ENCODE peak calls at places on chromosomes 7 and 10, in seven cellular contexts. J is spleen, E is fibroblast of lung, Q is tibial nerve, H is body of pancreas, F is IMR-90, A is PC-9. C is an unnamed sample. For H3K4me1, the result is how much of the 10 kb centered on the place peaks cover.

GRCh38 chr10:52455095-52455494 is 141.0 kb downstream of the DKK1 start:
- DNase-seq in J (no peak), E (peak), Q (no peak), H (no peak), F (peak), A (no peak), C (no peak)

GRCh38 chr7:150978136-150978789 is at the start of gene KCNH2:
- DNase-seq in J (no peak), E (no peak), Q (no peak), H (no peak), F (no peak), A (no peak), C (no peak)

GRCh38 chr7:85573849-85574248 is 387.0 kb upstream of the SEMA3D start:
- DNase-seq in J (no peak), E (no peak), Q (no peak), H (no peak), F (no peak), A (no peak), C (no peak)

GRCh38 chr10:88118769-88119559 is 255.5 kb downstream of the PTEN start:
- DNase-seq in J (no peak), E (no peak), Q (no peak), H (no peak), F (no peak), A (no peak), C (no peak)

GRCh38 chr7:34675749-34676374 is 17.8 kb downstream of the NPSR1 start:
- DNase-seq in J (no peak), E (peak), Q (no peak), H (peak), F (no peak), A (no peak), C (no peak)

GRCh38 chr10:103069453-103070331 is 123.4 kb downstream of the NT5C2 start:
- DNase-seq in J (peak), E (peak), Q (peak), H (peak), F (peak), A (peak), C (peak)

GRCh38 chr10:128839701-128840100 is 627.3 kb upstream of the MGMT start:
- DNase-seq in J (no peak), E (no peak), Q (no peak), H (no peak), F (no peak), A (no peak), C (no peak)

GRCh38 chr10:132468201-132468600 is 69.4 kb upstream of the INPP5A start:
- DNase-seq in J (no peak), E (no peak), Q (no peak), H (no peak), F (no peak), A (no peak), C (no peak)

GRCh38 chr7:106026101-106026500 is 63.0 kb downstream of the CDHR3 start:
- DNase-seq in J (no peak), E (no peak), Q (no peak), H (no peak), F (no peak), A (no peak), C (no peak)

GRCh38 chr10:77629775-77630565 is 7.6 kb downstream of the KCNMA1 start:
- DNase-seq in J (no peak), E (no peak), Q (no peak), H (no peak), F (peak), A (no peak), C (no peak)

GRCh38 chr7:7090460-7090859 is 91.9 kb upstream of the C1GALT1 start:
- DNase-seq in J (no peak), E (no peak), Q (no peak), H (no peak), F (no peak), A (no peak), C (no peak)

GRCh38 chr7:15854841-15855576 is 168.5 kb upstream of the MEOX2 start:
- DNase-seq in J (no peak), E (peak), Q (no peak), H (no peak), F (no peak), A (peak), C (no peak)

GRCh38 chr7:1697499-1698125 is 27.5 kb downstream of the ELFN1 start:
- DNase-seq in J (peak), E (no peak), Q (peak), H (no peak), F (no peak), A (no peak), C (peak)

GRCh38 chr7:135723411-135723810 is 4.6 kb downstream of the SLC13A4 start:
- DNase-seq in J (no peak), E (no peak), Q (no peak), H (no peak), F (no peak), A (no peak), C (peak)

GRCh38 chr7:35680403-35681013 is 14.4 kb downstream of the HERPUD2 start:
- DNase-seq in J (no peak), E (peak), Q (no peak), H (no peak), F (no peak), A (no peak), C (no peak)

GRCh38 chr10:101065479-101066145 is 3.8 kb downstream of the KAZALD1 start:
- DNase-seq in J (no peak), E (no peak), Q (no peak), H (no peak), F (peak), A (no peak), C (no peak)

GRCh38 chr10:112615269-112615668 is 168.3 kb downstream of the VTI1A start:
- DNase-seq in J (no peak), E (no peak), Q (no peak), H (no peak), F (no peak), A (no peak), C (no peak)

GRCh38 chr7:50449881-50450690 is at the start of gene FIGNL1:
- DNase-seq in J (peak), E (peak), Q (peak), H (peak), F (peak), A (peak), C (peak)

GRCh38 chr7:7642081-7642480 is 1.5 kb downstream of the UMAD1 start:
- DNase-seq in J (no peak), E (no peak), Q (no peak), H (peak), F (no peak), A (no peak), C (no peak)

GRCh38 chr7:140310337-140311002 is 87.9 kb downstream of the SLC37A3 start:
- DNase-seq in J (no peak), E (no peak), Q (no peak), H (no peak), F (no peak), A (peak), C (no peak)

GRCh38 chr10:78623577-78624215 is 445.1 kb upstream of the ZMIZ1 start:
- DNase-seq in J (no peak), E (peak), Q (no peak), H (peak), F (peak), A (peak), C (no peak)

GRCh38 chr10:1413823-1414222 is 323.5 kb downstream of the ADARB2 start:
- DNase-seq in J (no peak), E (no peak), Q (no peak), H (no peak), F (no peak), A (no peak), C (no peak)

GRCh38 chr10:121956111-121957061 is 18.6 kb downstream of the NSMCE4A start:
- DNase-seq in J (no peak), E (peak), Q (no peak), H (no peak), F (peak), A (no peak), C (no peak)

GRCh38 chr7:26001662-26002244 is 150.2 kb upstream of the NFE2L3 start:
- DNase-seq in J (no peak), E (no peak), Q (no peak), H (peak), F (no peak), A (no peak), C (no peak)

GRCh38 chr7:14420768-14421167 is 431.3 kb upstream of the ETV1 start:
- DNase-seq in J (no peak), E (no peak), Q (no peak), H (peak), F (no peak), A (peak), C (no peak)

GRCh38 chr7:14425559-14425958 is 436.1 kb upstream of the ETV1 start:
- DNase-seq in J (no peak), E (no peak), Q (no peak), H (no peak), F (no peak), A (no peak), C (no peak)

GRCh38 chr7:14419554-14419953 is 430.1 kb upstream of the ETV1 start:
- DNase-seq in J (no peak), E (no peak), Q (no peak), H (no peak), F (no peak), A (no peak), C (no peak)

GRCh38 chr7:14424675-14425074 is 435.2 kb upstream of the ETV1 start:
- DNase-seq in J (no peak), E (no peak), Q (no peak), H (no peak), F (no peak), A (no peak), C (no peak)
- TF ChIP-seq CTCF in J (no peak), E (no peak), Q (no peak), H (no peak), F (no peak), A (no peak), C (no peak)

GRCh38 chr7:77697535-77697831 is 1.2 kb downstream of the RSBN1L start:
- DNase-seq in J (peak), E (no peak), Q (peak), H (peak), F (no peak), A (peak), C (no peak)
- H3K4me1 ChIP-seq in J (half or more), E (under half), Q (under half), H (half or more), F (under half), A (under half), C (under half)

DNA sequence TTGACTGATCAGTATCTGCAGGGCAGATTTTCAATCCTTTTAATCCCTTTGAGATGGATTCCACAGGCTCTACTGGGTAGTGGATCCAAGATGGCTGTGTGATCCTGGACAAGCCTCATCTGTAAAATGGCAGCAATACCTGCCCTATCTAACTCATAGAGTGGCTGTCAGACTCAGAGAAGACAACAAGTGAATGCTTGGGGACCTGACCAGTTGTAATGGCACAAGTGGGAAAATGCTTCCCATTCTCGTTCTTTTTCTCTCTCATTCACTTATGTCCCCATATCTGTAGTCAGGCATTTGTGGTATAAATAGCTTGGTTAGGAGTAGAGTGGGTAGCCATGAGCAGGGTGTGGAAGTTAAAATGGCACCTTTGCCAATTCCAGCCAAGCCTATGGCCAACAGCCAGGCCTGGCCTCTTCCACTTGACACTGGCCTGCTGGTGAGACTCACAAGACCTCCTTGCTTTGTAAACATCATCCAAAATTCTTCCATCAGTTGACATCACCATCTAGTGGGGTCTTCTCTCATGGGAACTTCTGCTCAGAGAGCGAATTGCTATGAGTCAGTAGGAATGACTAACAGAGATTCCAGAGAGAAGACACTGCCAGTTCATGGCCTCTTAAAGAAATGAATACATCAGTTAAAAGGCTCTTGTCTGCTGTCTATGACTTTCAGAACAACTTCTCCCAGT is 150.1 kb downstream of the PLPP4 start:
- DNase-seq in J (no peak), E (peak), Q (no peak), H (no peak), F (peak), A (no peak), C (no peak)
- TF ChIP-seq CTCF in J (no peak), E (no peak), Q (no peak), H (no peak), F (no peak), A (no peak), C (no peak)

DNA sequence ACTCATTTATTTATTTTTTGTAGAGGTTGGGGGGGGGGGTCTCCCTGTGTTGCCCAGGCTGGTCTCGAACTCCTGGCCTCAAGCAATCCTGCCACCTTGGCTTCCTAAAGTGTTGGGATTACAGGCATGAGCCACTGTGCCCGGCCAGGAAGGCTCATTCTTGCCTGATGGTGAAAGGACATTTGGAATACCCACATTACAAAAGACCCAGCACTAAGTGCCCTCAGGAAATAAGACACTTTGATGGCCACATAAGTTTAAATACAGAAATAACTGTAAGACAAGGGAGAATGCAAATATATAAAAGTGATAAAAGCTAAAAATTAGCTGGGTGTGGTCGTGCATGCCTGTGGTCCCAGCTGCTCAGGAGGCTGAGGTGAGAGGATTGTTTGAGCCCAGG is 8.0 kb upstream of the SERPINE1 start:
- DNase-seq in J (no peak), E (no peak), Q (no peak), H (no peak), F (no peak), A (no peak), C (no peak)
- H3K4me1 ChIP-seq in J (under half), E (under half), Q (under half), H (under half), F (under half), A (half or more), C (under half)

GRCh38 chr7:93620864-93621263 is 46.3 kb upstream of the CALCR start:
- DNase-seq in J (no peak), E (no peak), Q (no peak), H (no peak), F (no peak), A (no peak), C (no peak)

GRCh38 chr7:93623816-93624215 is 49.3 kb upstream of the CALCR start:
- DNase-seq in J (no peak), E (no peak), Q (no peak), H (no peak), F (no peak), A (no peak), C (no peak)

GRCh38 chr7:93620057-93620456 is 45.5 kb upstream of the CALCR start:
- DNase-seq in J (no peak), E (no peak), Q (no peak), H (no peak), F (no peak), A (no peak), C (no peak)

GRCh38 chr7:93626869-93627268 is 52.3 kb upstream of the CALCR start:
- DNase-seq in J (no peak), E (no peak), Q (no peak), H (no peak), F (no peak), A (no peak), C (no peak)

GRCh38 chr7:93622036-93622714 is 47.7 kb upstream of the CALCR start:
- DNase-seq in J (no peak), E (peak), Q (no peak), H (peak), F (peak), A (no peak), C (no peak)
- TF ChIP-seq CTCF in J (no peak), E (peak), Q (no peak), H (peak), F (peak), A (peak), C (no peak)

DNA sequence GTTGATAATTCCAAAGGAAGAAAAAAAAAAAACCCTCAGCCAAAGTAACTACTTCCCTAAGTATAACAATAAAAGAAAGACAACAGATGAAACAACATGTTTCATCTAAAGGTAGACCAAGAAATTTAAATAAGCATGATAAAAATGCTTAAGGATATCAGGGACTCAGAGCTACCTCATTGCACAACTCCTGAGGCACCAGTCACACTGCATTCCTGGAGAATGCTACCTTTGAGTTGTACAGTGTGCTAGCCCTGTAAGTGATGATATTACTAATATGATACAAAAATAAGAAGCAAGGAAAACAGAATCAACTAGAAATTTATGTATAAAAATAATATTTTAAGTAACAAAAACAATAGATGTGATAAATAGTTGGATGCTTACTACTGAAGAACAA is 29.5 kb upstream of the C7orf33 start:
- DNase-seq in J (no peak), E (no peak), Q (no peak), H (no peak), F (no peak), A (peak), C (no peak)
- H3K4me1 ChIP-seq in J (under half), E (under half), Q (under half), H (under half), F (under half), A (under half), C (under half)

GRCh38 chr10:125859128-125859817 is 21.8 kb downstream of the DHX32 start:
- DNase-seq in J (no peak), E (no peak), Q (no peak), H (no peak), F (no peak), A (no peak), C (no peak)
- TF ChIP-seq CTCF in J (no peak), E (no peak), Q (no peak), H (no peak), F (no peak), A (no peak), C (no peak)

DNA sequence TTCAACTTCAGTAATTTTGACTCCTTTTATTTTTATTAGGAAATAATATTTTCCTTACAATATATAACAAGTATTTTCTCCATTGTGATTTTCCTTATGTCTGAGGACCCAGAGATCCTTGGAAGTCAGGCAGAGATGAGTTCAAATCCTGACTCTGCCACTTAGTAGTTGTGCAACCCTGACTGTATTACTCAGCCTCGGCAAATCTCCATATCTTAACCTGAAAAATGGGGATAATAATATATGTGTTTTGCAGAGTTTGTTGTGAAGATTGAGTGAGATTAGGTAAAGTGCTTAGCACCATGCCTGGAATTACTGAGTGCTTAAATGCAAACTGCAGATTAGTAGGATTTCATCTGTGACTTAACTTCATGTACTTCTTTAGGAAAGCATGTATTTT is 120.5 kb upstream of the KLF14 start:
- DNase-seq in J (no peak), E (no peak), Q (no peak), H (no peak), F (no peak), A (no peak), C (no peak)
- H3K4me1 ChIP-seq in J (under half), E (under half), Q (under half), H (under half), F (under half), A (under half), C (under half)

GRCh38 chr7:23590529-23590928 is 6.7 kb upstream of the CCDC126 start:
- DNase-seq in J (no peak), E (no peak), Q (no peak), H (no peak), F (no peak), A (no peak), C (no peak)
- TF ChIP-seq CTCF in J (no peak), E (no peak), Q (no peak), H (no peak), F (no peak), A (no peak), C (no peak)

C was measured in upper lobe of right lung.